ENCODE peak calls at places on chromosomes 3 and 15, in four cellular contexts. One of them, this sample, is unnamed.

GRCh38 chr3:62678841-62679240 is 196.4 kb downstream of the CADPS start:
- DNase-seq in activated naive CD4-positive, alpha-beta T cell: no peak
- DNase-seq in amygdala: no peak
- DNase-seq in T-helper 1 cell: no peak
- DNase-seq in this sample: no peak

GRCh38 chr15:76393614-76394013 is 57.0 kb downstream of the ISL2 start:
- DNase-seq in activated naive CD4-positive, alpha-beta T cell: no peak
- DNase-seq in amygdala: no peak
- DNase-seq in T-helper 1 cell: no peak
- DNase-seq in this sample: no peak

GRCh38 chr3:32226875-32227500 is 11.5 kb upstream of the CMTM8 start:
- DNase-seq in activated naive CD4-positive, alpha-beta T cell: no peak
- DNase-seq in amygdala: no peak
- DNase-seq in T-helper 1 cell: no peak
- DNase-seq in this sample: peak; percentile 12

GRCh38 chr15:89203705-89204273 is 17.6 kb downstream of the RLBP1 start:
- DNase-seq in activated naive CD4-positive, alpha-beta T cell: no peak
- DNase-seq in amygdala: no peak
- DNase-seq in T-helper 1 cell: no peak
- DNase-seq in this sample: no peak

GRCh38 chr3:72896996-72897757 is 9.3 kb downstream of the GXYLT2 start:
- DNase-seq in activated naive CD4-positive, alpha-beta T cell: no peak
- DNase-seq in amygdala: no peak
- DNase-seq in T-helper 1 cell: no peak
- DNase-seq in this sample: peak; percentile 28

GRCh38 chr3:132457301-132457700 is 40.0 kb downstream of the DNAJC13 start:
- DNase-seq in activated naive CD4-positive, alpha-beta T cell: no peak
- DNase-seq in amygdala: no peak
- DNase-seq in T-helper 1 cell: no peak
- DNase-seq in this sample: no peak

GRCh38 chr15:94323076-94323475 is 91.7 kb downstream of the MCTP2 start:
- DNase-seq in activated naive CD4-positive, alpha-beta T cell: no peak
- DNase-seq in amygdala: no peak
- DNase-seq in T-helper 1 cell: no peak
- DNase-seq in this sample: no peak

GRCh38 chr15:40823572-40824343 is 4.8 kb downstream of the PPP1R14D start:
- DNase-seq in activated naive CD4-positive, alpha-beta T cell: no peak
- DNase-seq in amygdala: no peak
- DNase-seq in T-helper 1 cell: no peak
- DNase-seq in this sample: no peak

GRCh38 chr3:66138336-66139234 is 82.2 kb upstream of the SLC25A26 start:
- DNase-seq in activated naive CD4-positive, alpha-beta T cell: no peak
- DNase-seq in amygdala: no peak
- DNase-seq in T-helper 1 cell: no peak
- DNase-seq in this sample: peak; percentile 67

GRCh38 chr3:78887608-78888011 is 880.2 kb downstream of the ROBO1 start:
- DNase-seq in activated naive CD4-positive, alpha-beta T cell: no peak
- DNase-seq in amygdala: no peak
- DNase-seq in T-helper 1 cell: no peak
- DNase-seq in this sample: peak; percentile 49

GRCh38 chr15:43100971-43101370 is 4.9 kb downstream of the UBR1 start:
- DNase-seq in activated naive CD4-positive, alpha-beta T cell: no peak
- DNase-seq in amygdala: no peak
- DNase-seq in T-helper 1 cell: no peak
- DNase-seq in this sample: no peak

GRCh38 chr3:36175113-36175812 is 205.0 kb upstream of the STAC start:
- DNase-seq in activated naive CD4-positive, alpha-beta T cell: no peak
- DNase-seq in amygdala: no peak
- DNase-seq in T-helper 1 cell: no peak
- DNase-seq in this sample: no peak

GRCh38 chr15:75338661-75339240 is 2.9 kb downstream of the COMMD4 start:
- DNase-seq in activated naive CD4-positive, alpha-beta T cell: no peak
- DNase-seq in amygdala: no peak
- DNase-seq in T-helper 1 cell: no peak
- DNase-seq in this sample: no peak

GRCh38 chr15:85582719-85583089 is 202.3 kb downstream of the AKAP13 start:
- DNase-seq in activated naive CD4-positive, alpha-beta T cell: no peak
- DNase-seq in amygdala: no peak
- DNase-seq in T-helper 1 cell: peak; percentile 30
- DNase-seq in this sample: peak; percentile 33

GRCh38 chr15:62060896-62061280 is 641 bp upstream of the VPS13C start:
- DNase-seq in activated naive CD4-positive, alpha-beta T cell: no peak
- DNase-seq in amygdala: no peak
- DNase-seq in T-helper 1 cell: no peak
- DNase-seq in this sample: no peak

This sample was measured in mesenchymal stem cell.